ENCODE peak calls at places on chromosomes 13 and 19, in eight cellular contexts. M, Z, A, R, Q, N, F and K are unnamed samples.

GRCh38 chr13:53285896-53286430 is 257.4 kb downstream of the OLFM4 start:
- DNase-seq in R (no peak), A (no peak), Q (no peak), N (no peak), M (no peak), Z (no peak), F (no peak), K (no peak)

GRCh38 chr19:50660083-50660366 is 10.8 kb downstream of the C19orf81 start:
- DNase-seq in Z (no peak), Q (no peak), R (no peak), N (no peak), M (no peak), A (no peak), F (no peak), K (no peak)

GRCh38 chr19:18488838-18489626 is 32.8 kb downstream of the ELL start:
- DNase-seq in N (no peak), A (peak; percentile 74), Z (peak; percentile 45), F (no peak), M (no peak), Q (no peak), R (peak; percentile 50), K (peak; percentile 63)

GRCh38 chr19:38266070-38266469 is 1.7 kb downstream of the SPINT2 start:
- DNase-seq in N (no peak), A (no peak), M (no peak), F (no peak), Z (no peak), R (no peak), Q (peak; percentile 63), K (no peak)

GRCh38 chr19:44603201-44603945 is 10.0 kb upstream of the IGSF23 start:
- DNase-seq in Z (no peak), F (no peak), Q (peak; percentile 59), A (no peak), N (no peak), M (no peak), R (no peak), K (no peak)

GRCh38 chr13:20401958-20402856 is 123.5 kb downstream of the CRYL1 start:
- DNase-seq in A (no peak), R (no peak), Q (peak; percentile 18), Z (no peak), M (no peak), F (no peak), N (peak; percentile 40), K (peak; percentile 15)

GRCh38 chr13:80116107-80116506 is 224.8 kb downstream of the SPRY2 start:
- DNase-seq in Q (no peak), F (no peak), M (no peak), A (no peak), R (no peak), N (no peak), Z (no peak), K (no peak)

GRCh38 chr13:60538566-60538965 is 141.5 kb downstream of the TDRD3 start:
- DNase-seq in M (no peak), N (no peak), R (no peak), Z (no peak), F (no peak), A (no peak), Q (no peak), K (no peak)

GRCh38 chr19:30049844-30050667 is 108.0 kb downstream of the URI1 start:
- DNase-seq in F (no peak), Q (no peak), N (no peak), A (no peak), R (no peak), Z (no peak), M (no peak), K (no peak)

GRCh38 chr19:55457683-55458457 is 3.6 kb downstream of the ISOC2 start:
- DNase-seq in M (no peak), Z (no peak), A (no peak), F (no peak), N (peak; percentile 51), Q (no peak), R (no peak), K (no peak)

GRCh38 chr19:1651061-1651547 is 1.3 kb downstream of the TCF3 start:
- DNase-seq in N (peak; percentile 60), R (no peak), F (peak; percentile 56), Z (peak; percentile 70), M (no peak), Q (no peak), A (peak; percentile 76), K (no peak)

GRCh38 chr13:78603240-78603947 is at the start of gene POU4F1:
- DNase-seq in Q (peak; percentile 48), N (no peak), F (peak; percentile 19), Z (peak; percentile 69), R (peak; percentile 72), M (no peak), A (peak; percentile 90), K (no peak)

GRCh38 chr13:51614350-51614786 is 30.1 kb downstream of the WDFY2 start:
- DNase-seq in M (no peak), R (no peak), A (no peak), Q (no peak), N (no peak), F (peak; percentile 56), Z (peak; percentile 12), K (no peak)

GRCh38 chr19:3655402-3656072 is 28.9 kb upstream of the CACTIN start:
- DNase-seq in Q (no peak), M (no peak), F (no peak), A (no peak), N (no peak), R (no peak), Z (peak; percentile 37), K (peak; percentile 33)

GRCh38 chr19:13619203-13619632 is 112.9 kb upstream of the CACNA1A start:
- DNase-seq in Q (no peak), A (no peak), M (no peak), Z (no peak), R (no peak), N (no peak), F (no peak), K (no peak)

GRCh38 chr19:13627531-13627930 is 121.3 kb upstream of the CACNA1A start:
- DNase-seq in M (no peak), A (no peak), F (no peak), N (no peak), R (no peak), Z (no peak), Q (no peak), K (no peak)

GRCh38 chr19:13622727-13623126 is 116.4 kb upstream of the CACNA1A start:
- DNase-seq in Q (no peak), R (no peak), F (no peak), N (no peak), Z (no peak), A (no peak), M (no peak), K (no peak)

GRCh38 chr19:13621413-13621812 is 115.1 kb upstream of the CACNA1A start:
- DNase-seq in Q (no peak), R (no peak), M (no peak), Z (no peak), N (no peak), A (no peak), F (no peak), K (no peak)

GRCh38 chr19:13623686-13624405 is 117.6 kb upstream of the CACNA1A start:
- DNase-seq in A (no peak), R (no peak), M (no peak), Z (no peak), Q (no peak), N (no peak), F (no peak), K (no peak)
- TF ChIP-seq POLR2AphosphoS5 in A (no peak), R (no peak), M (no peak), Z (no peak), Q (no peak), N (no peak), F (no peak), K (no peak)

GRCh38 chr19:23395041-23395721 is at the start of gene ZNF91:
- DNase-seq in A (peak; percentile 87), F (peak; percentile 85), N (peak; percentile 98), Z (peak; percentile 97), M (peak; percentile 98), Q (peak; percentile 99), R (peak; percentile 98), K (peak; percentile 96)
- TF ChIP-seq POLR2A in A (peak; percentile 99), F (peak; percentile 96), N (peak; percentile 87), Z (peak; percentile 98), M (peak; percentile 93), Q (peak; percentile 46), R (peak; percentile 96), K (peak; percentile 59)

GRCh38 chr13:112756967-112757758 is 67.3 kb downstream of the ATP11A start:
- DNase-seq in M (no peak), R (peak; percentile 99), N (no peak), A (no peak), Z (no peak), F (no peak), Q (no peak), K (no peak)
- TF ChIP-seq EP300 in M (no peak), R (peak; percentile 95), N (no peak), A (no peak), Z (no peak), F (no peak), Q (no peak), K (no peak)

GRCh38 chr19:14772995-14773394 is 5.4 kb downstream of the ADGRE2 start:
- DNase-seq in A (no peak), M (no peak), Z (no peak), F (no peak), N (no peak), Q (no peak), R (no peak), K (no peak)

GRCh38 chr19:14772467-14772866 is 5.9 kb downstream of the ADGRE2 start:
- DNase-seq in R (no peak), N (no peak), F (no peak), M (no peak), A (peak; percentile 13), Q (no peak), Z (no peak), K (no peak)

GRCh38 chr19:14774373-14774772 is 4.0 kb downstream of the ADGRE2 start:
- DNase-seq in N (no peak), A (peak; percentile 29), F (no peak), R (no peak), Q (no peak), M (peak; percentile 40), Z (no peak), K (no peak)

GRCh38 chr19:14770944-14771839 is 7.2 kb downstream of the ADGRE2 start:
- DNase-seq in Z (no peak), R (no peak), M (peak; percentile 65), F (no peak), N (no peak), A (peak; percentile 23), Q (no peak), K (no peak)

GRCh38 chr19:14775855-14776254 is 2.5 kb downstream of the ADGRE2 start:
- DNase-seq in Q (peak; percentile 72), A (peak; percentile 60), N (no peak), Z (peak; percentile 17), R (no peak), M (peak; percentile 78), F (no peak), K (peak; percentile 30)
- TF ChIP-seq POLR2AphosphoS5 in Q (no peak), A (no peak), N (no peak), Z (no peak), R (no peak), M (no peak), F (no peak), K (no peak)

GRCh38 chr19:10789876-10790275 is 46.1 kb downstream of the TMED1 start:
- DNase-seq in A (no peak), M (no peak), F (no peak), N (no peak), Z (no peak), Q (no peak), R (no peak), K (no peak)
- TF ChIP-seq POLR2A in A (no peak), M (no peak), F (no peak), N (no peak), Z (no peak), Q (no peak), R (no peak), K (no peak)

GRCh38 chr19:32318884-32319520 is 26.4 kb upstream of the ZNF507 start:
- DNase-seq in N (no peak), Z (no peak), M (no peak), Q (no peak), A (peak; percentile 73), R (no peak), F (no peak), K (no peak)
- TF ChIP-seq EP300 in N (no peak), Z (no peak), M (no peak), Q (no peak), A (no peak), R (no peak), F (no peak), K (no peak)